ENCODE peak calls at places on chromosomes 2 and 18, in eight cellular contexts. X is HEK293T; M is lower leg skin; D is NCI-H460; J is neuronal stem cell; Y is activated CD4-positive, alpha-beta T cell treated with anti-CD3 and anti-CD28 coated beads, Interleukin-2, amount 10 ng/mL, durations not matched to agents 24 days and 14 days; G is BJ; A is endothelial cell. L is an unnamed sample.

GRCh38 chr2:52390651-52391050 is 1358.7 kb upstream of the NRXN1 start:
- DNase-seq in X (no peak), M (no peak), D (no peak), J (no peak), Y (no peak), G (no peak), A (no peak), L (no peak)

GRCh38 chr2:5697554-5697953 is 5.4 kb downstream of the SOX11 start:
- DNase-seq in X (no peak), M (no peak), D (no peak), J (no peak), Y (no peak), G (no peak), A (no peak), L (no peak)

GRCh38 chr2:110852541-110853263 is 120.3 kb downstream of the ACOXL start:
- DNase-seq in X (no peak), M (no peak), D (no peak), J (no peak), Y (peak), G (no peak), A (no peak), L (no peak)

GRCh38 chr18:23115683-23116096 is 19.6 kb upstream of the CABLES1 start:
- DNase-seq in X (no peak), M (no peak), D (peak), J (no peak), Y (no peak), G (peak), A (no peak), L (no peak)

GRCh38 chr2:47641366-47641765 is 141.6 kb upstream of the MSH6 start:
- DNase-seq in X (no peak), M (no peak), D (no peak), J (no peak), Y (no peak), G (no peak), A (no peak), L (no peak)

GRCh38 chr2:9813312-9814128 is 29.8 kb upstream of the TAF1B start:
- DNase-seq in X (peak), M (no peak), D (peak), J (peak), Y (peak), G (no peak), A (peak), L (peak)

GRCh38 chr2:113011108-113011507 is 5.8 kb downstream of the IL36A start:
- DNase-seq in X (no peak), M (no peak), D (no peak), J (no peak), Y (no peak), G (no peak), A (no peak), L (no peak)

GRCh38 chr18:79955302-79956075 is 4.0 kb upstream of the SLC66A2 start:
- DNase-seq in X (no peak), M (no peak), D (no peak), J (no peak), Y (no peak), G (no peak), A (no peak), L (peak)

GRCh38 chr18:44197837-44198236 is 482.9 kb upstream of the SETBP1 start:
- DNase-seq in X (no peak), M (no peak), D (no peak), J (no peak), Y (no peak), G (no peak), A (no peak), L (no peak)

GRCh38 chr2:69113627-69114026 is 100.6 kb downstream of the ANTXR1 start:
- DNase-seq in X (no peak), M (no peak), D (no peak), J (no peak), Y (no peak), G (no peak), A (no peak), L (no peak)

GRCh38 chr2:70767699-70768584 is at the start of gene ADD2:
- DNase-seq in X (peak), M (no peak), D (peak), J (peak), Y (peak), G (no peak), A (peak), L (peak)

GRCh38 chr2:221741496-221742211 is 169.6 kb upstream of the EPHA4 start:
- DNase-seq in X (no peak), M (no peak), D (no peak), J (no peak), Y (no peak), G (no peak), A (no peak), L (no peak)

GRCh38 chr2:163465440-163465839 is 270.4 kb downstream of the FIGN start:
- DNase-seq in X (no peak), M (no peak), D (no peak), J (no peak), Y (no peak), G (no peak), A (no peak), L (peak)

L was measured in NB4.